ENCODE peak calls at places on chromosome 11, in six cellular contexts. M is occipital lobe; Q is uterus; I is lung; K is CD8-positive, alpha-beta memory T cell; O is epithelial cell of proximal tubule. Y is an unnamed sample.

GRCh38 chr11:2535673-2536439 is 91.0 kb downstream of the KCNQ1 start:
- DNase-seq in M (no peak), Q (no peak), I (no peak), K (no peak), O (no peak), Y (peak)

GRCh38 chr11:9351321-9351881 is 33.1 kb upstream of the IPO7 start:
- DNase-seq in M (no peak), Q (no peak), I (no peak), K (no peak), O (no peak), Y (no peak)

GRCh38 chr11:123054301-123055065 is 7.5 kb downstream of the HSPA8 start:
- DNase-seq in M (no peak), Q (no peak), I (no peak), K (no peak), O (no peak), Y (no peak)

GRCh38 chr11:96326954-96327353 is 16.0 kb downstream of the MAML2 start:
- DNase-seq in M (no peak), Q (no peak), I (no peak), K (no peak), O (no peak), Y (no peak)

GRCh38 chr11:21343204-21343603 is 673.8 kb downstream of the NELL1 start:
- DNase-seq in M (no peak), Q (no peak), I (no peak), K (no peak), O (no peak), Y (no peak)

GRCh38 chr11:60724420-60724819 is at the start of gene MS4A18:
- DNase-seq in M (no peak), Q (no peak), I (no peak), K (no peak), O (no peak), Y (no peak)

GRCh38 chr11:10793470-10794255 is 15.1 kb downstream of the EIF4G2 start:
- DNase-seq in M (no peak), Q (no peak), I (no peak), K (no peak), O (no peak), Y (no peak)

GRCh38 chr11:2649400-2649799 is 50.4 kb downstream of the KCNQ1OT1 start:
- DNase-seq in M (no peak), Q (no peak), I (no peak), K (no peak), O (no peak), Y (no peak)

GRCh38 chr11:109486129-109486528 is 64.1 kb downstream of the C11orf87 start:
- DNase-seq in M (no peak), Q (no peak), I (no peak), K (no peak), O (no peak), Y (no peak)

GRCh38 chr11:32382339-32383049 is 52.8 kb downstream of the WT1 start:
- DNase-seq in M (no peak), Q (no peak), I (no peak), K (no peak), O (no peak), Y (no peak)

GRCh38 chr11:68146010-68146540 is 24.9 kb upstream of the CHKA start:
- DNase-seq in M (no peak), Q (peak), I (peak), K (no peak), O (no peak), Y (peak)

GRCh38 chr11:110160016-110160415 is 66.8 kb downstream of the ZC3H12C start:
- DNase-seq in M (no peak), Q (no peak), I (no peak), K (no peak), O (no peak), Y (no peak)